ENCODE peak calls at places on chromosomes 12 and 14, in eight cellular contexts. One of them, this sample, is unnamed.

GRCh38 chr14:37924622-37925021 is 283.1 kb upstream of the SSTR1 start:
- DNase-seq in uterus: no peak
- DNase-seq in A549: no peak
- DNase-seq in kidney: no peak
- DNase-seq in HCT116: no peak
- DNase-seq in suprapubic skin: no peak
- DNase-seq in PC-3: no peak
- DNase-seq in cardiac muscle cell: no peak
- DNase-seq in this sample: no peak

GRCh38 chr12:21580748-21581495 is 23.7 kb downstream of the GYS2 start:
- DNase-seq in uterus: no peak
- DNase-seq in A549: no peak
- DNase-seq in kidney: no peak
- DNase-seq in HCT116: no peak
- DNase-seq in suprapubic skin: no peak
- DNase-seq in PC-3: no peak
- DNase-seq in cardiac muscle cell: no peak
- DNase-seq in this sample: no peak

GRCh38 chr12:3304436-3305135 is 186.4 kb upstream of the PRMT8 start:
- DNase-seq in uterus: no peak
- DNase-seq in A549: peak; percentile 41
- DNase-seq in kidney: peak; percentile 90
- DNase-seq in HCT116: peak; percentile 60
- DNase-seq in suprapubic skin: no peak
- DNase-seq in PC-3: peak; percentile 93
- DNase-seq in cardiac muscle cell: peak; percentile 62
- DNase-seq in this sample: no peak

GRCh38 chr12:72271741-72272661 is at the start of gene TRHDE:
- DNase-seq in uterus: peak; percentile 48
- DNase-seq in A549: peak; percentile 17
- DNase-seq in kidney: peak; percentile 80
- DNase-seq in HCT116: no peak
- DNase-seq in suprapubic skin: peak; percentile 78
- DNase-seq in PC-3: peak; percentile 60
- DNase-seq in cardiac muscle cell: peak; percentile 35
- DNase-seq in this sample: peak; percentile 77

GRCh38 chr14:44847910-44848309 is 113.8 kb downstream of the KLHL28 start:
- DNase-seq in uterus: no peak
- DNase-seq in A549: no peak
- DNase-seq in kidney: no peak
- DNase-seq in HCT116: no peak
- DNase-seq in suprapubic skin: no peak
- DNase-seq in PC-3: peak; percentile 44
- DNase-seq in cardiac muscle cell: peak; percentile 22
- DNase-seq in this sample: no peak

GRCh38 chr14:43003845-43004244 is 1397.2 kb downstream of the LRFN5 start:
- DNase-seq in uterus: no peak
- DNase-seq in A549: peak; percentile 41
- DNase-seq in kidney: no peak
- DNase-seq in HCT116: peak; percentile 21
- DNase-seq in suprapubic skin: no peak
- DNase-seq in PC-3: no peak
- DNase-seq in cardiac muscle cell: peak; percentile 0
- DNase-seq in this sample: no peak

GRCh38 chr12:107322063-107322462 is 228.7 kb upstream of the CRY1 start:
- DNase-seq in uterus: no peak
- DNase-seq in A549: no peak
- DNase-seq in kidney: no peak
- DNase-seq in HCT116: no peak
- DNase-seq in suprapubic skin: no peak
- DNase-seq in PC-3: no peak
- DNase-seq in cardiac muscle cell: no peak
- DNase-seq in this sample: no peak

GRCh38 chr14:75369506-75369905 is 58.3 kb upstream of the JDP2 start:
- DNase-seq in uterus: no peak
- DNase-seq in A549: no peak
- DNase-seq in kidney: no peak
- DNase-seq in HCT116: no peak
- DNase-seq in suprapubic skin: no peak
- DNase-seq in PC-3: no peak
- DNase-seq in cardiac muscle cell: no peak
- DNase-seq in this sample: no peak

GRCh38 chr12:56581418-56582145 is 48.5 kb downstream of the BAZ2A start:
- DNase-seq in uterus: no peak
- DNase-seq in A549: no peak
- DNase-seq in kidney: no peak
- DNase-seq in HCT116: no peak
- DNase-seq in suprapubic skin: no peak
- DNase-seq in PC-3: peak; percentile 78
- DNase-seq in cardiac muscle cell: no peak
- DNase-seq in this sample: peak; percentile 46

GRCh38 chr14:98184467-98184866 is 1087.5 kb downstream of the BCL11B start:
- DNase-seq in uterus: no peak
- DNase-seq in A549: no peak
- DNase-seq in kidney: no peak
- DNase-seq in HCT116: no peak
- DNase-seq in suprapubic skin: no peak
- DNase-seq in PC-3: no peak
- DNase-seq in cardiac muscle cell: no peak
- DNase-seq in this sample: no peak

GRCh38 chr12:105418232-105418631 is 87.7 kb downstream of the C12orf75 start:
- DNase-seq in uterus: no peak
- DNase-seq in A549: peak; percentile 79
- DNase-seq in kidney: no peak
- DNase-seq in HCT116: no peak
- DNase-seq in suprapubic skin: no peak
- DNase-seq in PC-3: peak; percentile 81
- DNase-seq in cardiac muscle cell: peak; percentile 44
- DNase-seq in this sample: no peak

GRCh38 chr14:104268725-104269436 is 130.5 kb downstream of the KIF26A start:
- DNase-seq in uterus: peak; percentile 6
- DNase-seq in A549: no peak
- DNase-seq in kidney: peak; percentile 32
- DNase-seq in HCT116: no peak
- DNase-seq in suprapubic skin: no peak
- DNase-seq in PC-3: no peak
- DNase-seq in cardiac muscle cell: no peak
- DNase-seq in this sample: peak; percentile 17

GRCh38 chr12:67594888-67595287 is 53.7 kb upstream of the DYRK2 start:
- DNase-seq in uterus: no peak
- DNase-seq in A549: peak; percentile 18
- DNase-seq in kidney: no peak
- DNase-seq in HCT116: no peak
- DNase-seq in suprapubic skin: no peak
- DNase-seq in PC-3: peak; percentile 38
- DNase-seq in cardiac muscle cell: peak; percentile 9
- DNase-seq in this sample: no peak

GRCh38 chr12:94725375-94726168 is 75.2 kb upstream of the TMCC3 start:
- DNase-seq in uterus: no peak
- DNase-seq in A549: peak; percentile 66
- DNase-seq in kidney: no peak
- DNase-seq in HCT116: peak; percentile 38
- DNase-seq in suprapubic skin: no peak
- DNase-seq in PC-3: peak; percentile 75
- DNase-seq in cardiac muscle cell: peak; percentile 82
- DNase-seq in this sample: no peak

GRCh38 chr12:45122776-45123380 is 72.0 kb upstream of the DBX2 start:
- DNase-seq in uterus: no peak
- DNase-seq in A549: peak; percentile 72
- DNase-seq in kidney: no peak
- DNase-seq in HCT116: peak; percentile 39
- DNase-seq in suprapubic skin: no peak
- DNase-seq in PC-3: peak; percentile 49
- DNase-seq in cardiac muscle cell: peak; percentile 54
- DNase-seq in this sample: no peak

GRCh38 chr14:67680121-67680602 is 5.7 kb upstream of the VTI1B start:
- DNase-seq in uterus: no peak
- DNase-seq in A549: peak; percentile 16
- DNase-seq in kidney: no peak
- DNase-seq in HCT116: no peak
- DNase-seq in suprapubic skin: no peak
- DNase-seq in PC-3: peak; percentile 79
- DNase-seq in cardiac muscle cell: peak; percentile 92
- DNase-seq in this sample: no peak

GRCh38 chr14:95993768-95994592 is 45.2 kb upstream of the C14orf132 start:
- DNase-seq in uterus: peak; percentile 17
- DNase-seq in A549: peak; percentile 52
- DNase-seq in kidney: no peak
- DNase-seq in HCT116: peak; percentile 43
- DNase-seq in suprapubic skin: no peak
- DNase-seq in PC-3: peak; percentile 49
- DNase-seq in cardiac muscle cell: peak; percentile 67
- DNase-seq in this sample: peak; percentile 15

GRCh38 chr12:110565919-110566871 is 16.9 kb downstream of the PPTC7 start:
- DNase-seq in uterus: no peak
- DNase-seq in A549: no peak
- DNase-seq in kidney: no peak
- DNase-seq in HCT116: no peak
- DNase-seq in suprapubic skin: no peak
- DNase-seq in PC-3: peak; percentile 98
- DNase-seq in cardiac muscle cell: no peak
- DNase-seq in this sample: no peak
- H3K27ac ChIP-seq in uterus: peak overlapping the region; percentile 74
- H3K27ac ChIP-seq in A549: no peak overlapping the region
- H3K27ac ChIP-seq in kidney: peak overlapping the region; percentile 6
- H3K27ac ChIP-seq in HCT116: no peak overlapping the region
- H3K27ac ChIP-seq in suprapubic skin: peak overlapping the region; percentile 2
- H3K27ac ChIP-seq in PC-3: peak overlapping the region; percentile 89
- H3K27ac ChIP-seq in cardiac muscle cell: peak overlapping the region; percentile 77
- H3K27ac ChIP-seq in this sample: peak overlapping the region; percentile 46

DNA sequence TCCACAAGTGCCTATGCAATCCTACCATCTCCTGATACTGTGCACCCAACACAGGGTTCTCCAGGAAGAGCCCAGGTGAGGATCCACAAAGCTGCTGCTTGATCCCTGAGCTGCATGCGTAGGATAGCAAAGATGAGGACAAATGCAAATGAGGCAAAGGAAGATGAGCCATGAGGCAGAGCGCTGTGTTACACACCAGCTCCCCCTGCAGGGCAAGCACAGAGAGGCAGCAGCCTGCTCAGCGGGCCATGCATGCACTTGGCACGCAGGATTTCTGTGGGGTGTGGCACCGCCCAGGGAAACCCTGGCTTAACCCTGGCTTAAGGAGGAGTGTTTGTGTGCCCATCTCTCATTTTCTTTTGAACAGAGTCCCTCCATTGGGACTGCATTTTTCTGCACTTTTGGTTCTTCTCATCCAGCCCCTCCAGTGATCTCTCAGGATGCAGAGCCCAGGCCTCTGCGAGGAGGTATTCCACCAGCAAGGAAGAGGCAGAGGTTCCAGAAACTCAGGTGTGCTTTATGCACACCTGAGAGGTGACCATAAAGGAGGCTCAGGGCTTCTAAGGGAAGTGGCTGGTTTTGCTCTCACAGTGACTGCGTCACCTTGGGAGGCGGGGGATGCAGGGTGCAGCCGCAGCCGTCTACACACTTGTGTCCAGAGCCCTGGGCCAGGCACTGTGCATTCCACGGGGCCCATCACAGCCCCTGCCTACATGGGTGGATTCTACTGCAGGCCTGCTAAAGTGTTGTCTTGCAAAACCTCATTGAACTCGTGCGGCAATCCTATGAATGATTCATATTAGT is 973.3 kb upstream of the TMEM132C start:
- DNase-seq in uterus: no peak
- DNase-seq in A549: peak; percentile 57
- DNase-seq in kidney: no peak
- DNase-seq in HCT116: peak; percentile 50
- DNase-seq in suprapubic skin: peak; percentile 80
- DNase-seq in PC-3: peak; percentile 93
- DNase-seq in cardiac muscle cell: peak; percentile 41
- DNase-seq in this sample: no peak
- TF ChIP-seq CTCF in uterus: peak; percentile 31
- TF ChIP-seq CTCF in A549: peak; percentile 36
- TF ChIP-seq CTCF in kidney: peak; percentile 75
- TF ChIP-seq CTCF in HCT116: peak; percentile 95
- TF ChIP-seq CTCF in suprapubic skin: no peak
- TF ChIP-seq CTCF in PC-3: peak; percentile 99
- TF ChIP-seq CTCF in cardiac muscle cell: peak; percentile 57
- TF ChIP-seq CTCF in this sample: no peak

DNA sequence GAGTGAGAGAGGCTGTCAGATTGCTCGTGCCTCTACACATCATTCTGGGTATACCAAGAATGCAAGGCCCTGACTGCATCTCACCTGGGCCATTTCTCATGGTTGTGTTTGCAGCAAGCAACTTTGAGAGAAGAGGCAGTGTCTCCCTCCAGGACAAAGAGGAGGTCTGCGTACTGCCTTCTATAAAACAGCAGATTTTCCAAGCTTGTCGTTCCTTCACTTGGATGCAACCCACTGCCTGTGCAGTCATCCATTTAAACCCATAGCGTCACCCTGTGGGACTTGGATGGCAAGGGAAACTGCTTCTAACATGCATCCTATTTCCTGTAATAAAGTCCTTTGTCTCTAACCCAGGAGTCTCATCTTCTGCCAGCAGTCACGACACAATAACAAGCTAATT is 1.3 kb downstream of the POMT2 start:
- DNase-seq in uterus: no peak
- DNase-seq in A549: no peak
- DNase-seq in kidney: no peak
- DNase-seq in HCT116: no peak
- DNase-seq in suprapubic skin: peak; percentile 16
- DNase-seq in PC-3: peak; percentile 49
- DNase-seq in cardiac muscle cell: no peak
- DNase-seq in this sample: no peak
- H3K4me3 ChIP-seq in uterus: no peak overlapping the region
- H3K4me3 ChIP-seq in A549: peak overlapping the region; percentile 99
- H3K4me3 ChIP-seq in kidney: peak overlapping the region; percentile 15
- H3K4me3 ChIP-seq in HCT116: peak overlapping the region; percentile 72
- H3K4me3 ChIP-seq in suprapubic skin: peak overlapping the region; percentile 94
- H3K4me3 ChIP-seq in PC-3: peak overlapping the region; percentile 86
- H3K4me3 ChIP-seq in cardiac muscle cell: no peak overlapping the region
- H3K4me3 ChIP-seq in this sample: peak overlapping the region; percentile 100

DNA sequence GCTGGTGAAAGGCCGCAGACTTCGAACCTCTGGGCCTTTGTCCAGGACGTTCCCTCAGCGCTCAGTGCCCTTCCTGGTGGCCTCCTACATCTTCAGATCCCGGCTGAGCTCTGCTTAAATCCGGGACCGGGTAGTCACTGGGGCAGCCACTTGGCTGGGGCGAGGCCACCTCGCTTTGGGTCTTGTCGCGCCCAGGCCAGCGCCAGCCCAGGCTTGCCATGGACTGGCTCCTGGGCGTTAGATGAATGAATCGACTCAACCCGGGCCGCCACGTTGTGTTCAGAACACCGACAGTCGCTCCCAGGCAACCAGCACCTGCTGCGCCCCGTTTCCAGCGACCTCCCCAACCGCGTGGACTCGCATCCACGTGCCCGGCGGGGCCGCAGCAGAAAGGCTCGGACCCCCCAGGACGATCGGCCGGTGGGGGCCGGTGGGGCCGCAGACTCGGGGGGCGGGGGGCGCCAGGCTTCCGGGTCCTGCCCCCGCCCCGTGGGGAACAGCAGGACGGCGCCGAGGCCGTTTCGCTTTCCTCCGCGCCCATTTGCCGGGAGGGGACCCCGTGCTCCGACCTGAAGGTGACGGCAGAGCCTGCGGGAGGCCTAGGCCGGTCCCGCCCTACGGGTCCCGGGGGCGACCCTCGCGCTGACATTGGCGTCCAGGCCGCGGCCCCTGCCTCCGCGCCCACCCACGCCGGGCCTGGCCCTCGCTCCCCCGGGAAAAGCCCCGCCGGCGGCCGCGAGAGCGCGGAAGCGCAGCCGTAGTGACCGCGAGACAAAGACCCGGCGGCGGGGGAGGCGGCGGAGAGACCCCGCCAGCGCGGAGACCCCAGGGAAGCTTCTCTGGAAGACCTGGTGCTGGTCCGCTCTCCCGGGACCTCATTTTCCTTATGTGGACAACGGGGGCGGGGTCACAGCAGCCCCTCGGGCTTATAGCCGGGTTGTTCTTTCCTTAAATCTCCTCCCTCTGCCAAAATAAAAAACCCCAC is 37.3 kb upstream of the RCOR1 start:
- DNase-seq in uterus: peak; percentile 35
- DNase-seq in A549: no peak
- DNase-seq in kidney: peak; percentile 82
- DNase-seq in HCT116: no peak
- DNase-seq in suprapubic skin: no peak
- DNase-seq in PC-3: no peak
- DNase-seq in cardiac muscle cell: peak; percentile 48
- DNase-seq in this sample: peak; percentile 59
- H3K27ac ChIP-seq in uterus: peak overlapping the region; percentile 35
- H3K27ac ChIP-seq in A549: no peak overlapping the region
- H3K27ac ChIP-seq in kidney: no peak overlapping the region
- H3K27ac ChIP-seq in HCT116: no peak overlapping the region
- H3K27ac ChIP-seq in suprapubic skin: peak overlapping the region; percentile 90
- H3K27ac ChIP-seq in PC-3: no peak overlapping the region
- H3K27ac ChIP-seq in cardiac muscle cell: no peak overlapping the region
- H3K27ac ChIP-seq in this sample: no peak overlapping the region